ENCODE peak calls at places on chromosome 7, in ten cellular contexts. D is A549, Y is sigmoid colon, B is stomach, H is ovary, K is transverse colon, E is suprapubic skin, N is H1, I is K562, T is upper lobe of left lung. V is an unnamed sample.

GRCh38 chr7:51315393-51316261 is 982 bp downstream of the COBL start:
- DNase-seq in D (peak; percentile 44), Y (peak; percentile 69), B (peak; percentile 58), H (peak; percentile 26), K (peak; percentile 78), E (no peak), N (peak; percentile 77), I (no peak), T (peak; percentile 90), V (no peak)

GRCh38 chr7:135441791-135442190 is 68.1 kb downstream of the CNOT4 start:
- DNase-seq in D (peak; percentile 15), Y (no peak), B (no peak), H (no peak), K (no peak), E (no peak), N (no peak), I (peak; percentile 28), T (no peak), V (no peak)

GRCh38 chr7:8130663-8131062 is 131.3 kb downstream of the ICA1 start:
- DNase-seq in D (no peak), Y (no peak), B (no peak), H (no peak), K (no peak), E (no peak), N (no peak), I (no peak), T (no peak), V (no peak)

GRCh38 chr7:93914581-93915066 is 6.9 kb upstream of the GNG11 start:
- DNase-seq in D (no peak), Y (no peak), B (no peak), H (peak; percentile 59), K (no peak), E (no peak), N (no peak), I (no peak), T (no peak), V (no peak)

GRCh38 chr7:159192013-159192412 is 47.3 kb upstream of the VIPR2 start:
- DNase-seq in D (no peak), Y (no peak), B (no peak), H (no peak), K (no peak), E (no peak), N (no peak), I (no peak), T (no peak), V (no peak)

GRCh38 chr7:157366722-157367121 is 29.9 kb downstream of the DNAJB6 start:
- DNase-seq in D (no peak), Y (no peak), B (no peak), H (no peak), K (no peak), E (no peak), N (no peak), I (no peak), T (no peak), V (no peak)

GRCh38 chr7:70655694-70656093 is 476.2 kb upstream of the GALNT17 start:
- DNase-seq in D (no peak), Y (no peak), B (no peak), H (no peak), K (no peak), E (no peak), N (no peak), I (no peak), T (no peak), V (no peak)

GRCh38 chr7:92987095-92987494 is 130.7 kb downstream of the SAMD9 start:
- DNase-seq in D (no peak), Y (no peak), B (no peak), H (no peak), K (no peak), E (no peak), N (no peak), I (no peak), T (no peak), V (no peak)

GRCh38 chr7:85023066-85023687 is 163.7 kb downstream of the SEMA3D start:
- DNase-seq in D (no peak), Y (no peak), B (no peak), H (no peak), K (no peak), E (no peak), N (no peak), I (peak; percentile 61), T (no peak), V (no peak)

GRCh38 chr7:47586925-47587324 is 5.0 kb upstream of the TNS3 start:
- DNase-seq in D (no peak), Y (no peak), B (no peak), H (no peak), K (no peak), E (no peak), N (no peak), I (no peak), T (no peak), V (no peak)

GRCh38 chr7:112946350-112946749 is 140.3 kb downstream of the GPR85 start:
- DNase-seq in D (no peak), Y (no peak), B (no peak), H (no peak), K (no peak), E (no peak), N (no peak), I (no peak), T (no peak), V (no peak)

GRCh38 chr7:157010588-157011332 is at the start of gene MNX1:
- DNase-seq in D (peak; percentile 96), Y (no peak), B (peak; percentile 91), H (no peak), K (peak; percentile 89), E (peak; percentile 62), N (peak; percentile 92), I (peak; percentile 96), T (peak; percentile 96), V (no peak)

GRCh38 chr7:47875406-47875805 is 72.9 kb downstream of the PKD1L1 start:
- DNase-seq in D (no peak), Y (no peak), B (no peak), H (no peak), K (no peak), E (no peak), N (no peak), I (no peak), T (no peak), V (no peak)

GRCh38 chr7:49398730-49399129 is 374.7 kb upstream of the VWC2 start:
- DNase-seq in D (no peak), Y (no peak), B (no peak), H (no peak), K (no peak), E (no peak), N (no peak), I (no peak), T (no peak), V (no peak)

DNA sequence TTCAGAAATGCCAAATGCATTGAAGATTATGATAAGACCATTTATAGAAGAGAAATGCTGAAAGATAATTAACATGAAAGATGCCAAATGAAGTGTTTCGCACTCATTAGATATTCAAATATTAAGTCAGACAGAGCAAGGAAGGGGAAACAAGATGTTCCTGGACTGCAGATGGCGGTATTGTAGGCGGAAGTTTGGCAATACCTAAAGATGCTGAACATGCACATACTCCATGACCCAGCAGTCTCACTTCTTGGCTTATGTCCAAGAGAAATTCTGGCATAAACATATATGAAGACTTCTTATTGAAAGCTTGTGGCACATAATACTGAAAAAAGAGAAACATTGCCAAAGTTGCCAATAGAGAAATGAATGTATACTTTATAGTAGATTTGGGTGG is 325.4 kb upstream of the SEMA3C start:
- DNase-seq in D (no peak), Y (no peak), B (no peak), H (no peak), K (no peak), E (no peak), N (no peak), I (peak; percentile 20), T (no peak), V (no peak)
- TF ChIP-seq CTCF in D (no peak), Y (no peak), B (no peak), H (no peak), K (no peak), E (no peak), N (peak; percentile 30), I (no peak), T (no peak), V (no peak)

DNA sequence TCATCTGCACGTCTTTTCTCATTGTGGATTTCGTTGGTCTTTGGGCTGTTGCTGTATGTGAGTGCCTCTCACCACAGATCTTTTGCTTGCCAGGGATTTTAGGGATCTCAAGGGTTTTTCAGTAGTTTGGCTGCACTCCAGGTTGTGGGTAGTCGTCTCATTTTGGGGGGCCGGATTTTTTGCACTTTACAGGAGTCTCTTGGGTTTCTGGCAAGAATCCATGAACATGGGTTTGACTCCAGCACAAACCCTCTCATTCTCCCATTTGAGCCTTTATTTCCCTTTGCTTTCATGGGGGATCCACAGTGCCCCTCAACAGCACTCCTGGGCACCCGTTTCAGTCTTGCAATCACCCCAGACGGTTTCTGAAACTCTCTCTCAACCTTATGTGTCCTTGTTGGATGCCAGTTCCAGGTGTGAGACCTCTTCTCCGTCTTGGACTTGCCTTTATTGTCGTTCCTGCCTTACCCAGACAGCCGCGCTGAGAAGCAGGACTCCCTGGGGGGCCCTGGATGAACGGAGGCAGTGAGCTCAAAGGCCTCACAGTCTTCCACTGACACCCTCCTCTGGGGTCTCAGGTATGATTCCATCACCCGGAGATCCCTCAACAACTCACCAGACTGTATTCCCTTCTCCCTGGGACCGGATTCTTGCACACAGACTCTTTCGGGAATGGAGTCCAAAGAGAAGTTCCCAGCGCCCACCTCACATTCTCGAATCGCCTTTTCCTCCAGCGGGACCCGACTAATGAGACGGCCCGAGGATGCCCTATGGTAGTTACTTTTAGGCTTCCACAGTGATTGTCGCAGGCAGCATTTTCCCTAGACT is 18.8 kb upstream of the ZNF273 start:
- DNase-seq in D (no peak), Y (peak; percentile 35), B (no peak), H (no peak), K (no peak), E (peak; percentile 38), N (no peak), I (no peak), T (no peak), V (no peak)
- TF ChIP-seq EP300 in D (no peak), Y (no peak), B (no peak), H (no peak), K (no peak), E (no peak), N (no peak), I (no peak), T (no peak), V (no peak)

DNA sequence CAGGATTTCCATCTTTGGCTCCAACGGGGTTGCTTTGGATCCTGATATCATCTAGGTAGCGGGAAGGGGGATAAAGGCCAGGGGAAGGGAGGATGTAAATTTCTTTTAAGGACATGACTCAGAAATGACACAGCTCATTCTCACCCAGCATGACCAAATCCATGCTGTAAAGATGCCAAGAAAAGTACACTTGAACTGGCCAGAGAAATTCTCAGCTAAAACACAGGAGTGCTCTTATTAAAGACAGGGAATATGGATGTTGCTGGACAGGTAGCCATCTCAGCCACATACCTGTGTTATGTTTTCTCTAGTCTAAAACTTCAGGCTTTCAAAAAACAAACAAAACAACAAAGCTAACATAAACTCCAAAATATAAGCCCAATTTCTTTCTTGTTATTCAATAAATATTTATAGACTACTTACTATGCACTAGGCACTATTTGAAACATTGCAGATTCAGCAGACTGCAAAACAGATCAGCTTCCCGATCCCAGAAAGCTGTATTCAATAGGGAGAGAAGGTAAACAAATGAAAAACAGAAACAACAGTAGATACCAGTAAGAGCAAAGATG is 68.2 kb downstream of the NAMPT start:
- DNase-seq in D (peak; percentile 75), Y (peak; percentile 78), B (peak; percentile 47), H (no peak), K (peak; percentile 28), E (no peak), N (no peak), I (peak; percentile 91), T (no peak), V (no peak)
- TF ChIP-seq POLR2A in D (no peak), Y (no peak), B (no peak), H (no peak), K (no peak), E (no peak), N (no peak), I (no peak), T (no peak), V (no peak)

GRCh38 chr7:151863386-151864079 is 13.4 kb downstream of the PRKAG2 start:
- DNase-seq in D (no peak), Y (no peak), B (no peak), H (no peak), K (no peak), E (no peak), N (no peak), I (peak; percentile 32), T (no peak), V (no peak)
- TF ChIP-seq CTCF in D (peak; percentile 15), Y (no peak), B (no peak), H (no peak), K (no peak), E (no peak), N (peak; percentile 65), I (peak; percentile 82), T (peak; percentile 25), V (no peak)

V was measured in tibial nerve.